ENCODE peak calls at places on chromosomes 13 and 19, in four cellular contexts. One of them, this sample, is unnamed.

GRCh38 chr13:95020298-95020987 is 280.8 kb downstream of the ABCC4 start:
- DNase-seq in A172: peak; percentile 65
- DNase-seq in Karpas-422: no peak
- DNase-seq in stimulated activated CD4-positive, alpha-beta T cell treated with anti-CD3 and anti-CD28 coated beads, Interleukin-15, amount 100 ng/mL, for 1 hour: no peak
- DNase-seq in this sample: no peak

GRCh38 chr13:27403727-27404385 is 20.6 kb upstream of the GTF3A start:
- DNase-seq in A172: no peak
- DNase-seq in Karpas-422: no peak
- DNase-seq in stimulated activated CD4-positive, alpha-beta T cell treated with anti-CD3 and anti-CD28 coated beads, Interleukin-15, amount 100 ng/mL, for 1 hour: no peak
- DNase-seq in this sample: no peak

GRCh38 chr19:56765107-56765506 is 75.4 kb downstream of the PEG3 start:
- DNase-seq in A172: no peak
- DNase-seq in Karpas-422: no peak
- DNase-seq in stimulated activated CD4-positive, alpha-beta T cell treated with anti-CD3 and anti-CD28 coated beads, Interleukin-15, amount 100 ng/mL, for 1 hour: no peak
- DNase-seq in this sample: no peak

GRCh38 chr19:19305696-19306095 is 14.6 kb downstream of the SUGP1 start:
- DNase-seq in A172: no peak
- DNase-seq in Karpas-422: no peak
- DNase-seq in stimulated activated CD4-positive, alpha-beta T cell treated with anti-CD3 and anti-CD28 coated beads, Interleukin-15, amount 100 ng/mL, for 1 hour: no peak
- DNase-seq in this sample: no peak

GRCh38 chr19:38120471-38121030 is 103.5 kb downstream of the DPF1 start:
- DNase-seq in A172: no peak
- DNase-seq in Karpas-422: no peak
- DNase-seq in stimulated activated CD4-positive, alpha-beta T cell treated with anti-CD3 and anti-CD28 coated beads, Interleukin-15, amount 100 ng/mL, for 1 hour: no peak
- DNase-seq in this sample: no peak

GRCh38 chr19:9962623-9963290 is 26.4 kb upstream of the OLFM2 start:
- DNase-seq in A172: no peak
- DNase-seq in Karpas-422: no peak
- DNase-seq in stimulated activated CD4-positive, alpha-beta T cell treated with anti-CD3 and anti-CD28 coated beads, Interleukin-15, amount 100 ng/mL, for 1 hour: no peak
- DNase-seq in this sample: no peak

GRCh38 chr13:90947976-90948375 is 399.5 kb upstream of the MIR17HG start:
- DNase-seq in A172: peak; percentile 16
- DNase-seq in Karpas-422: no peak
- DNase-seq in stimulated activated CD4-positive, alpha-beta T cell treated with anti-CD3 and anti-CD28 coated beads, Interleukin-15, amount 100 ng/mL, for 1 hour: no peak
- DNase-seq in this sample: no peak

GRCh38 chr13:49865174-49865573 is 71.0 kb downstream of the SPRYD7 start:
- DNase-seq in A172: no peak
- DNase-seq in Karpas-422: no peak
- DNase-seq in stimulated activated CD4-positive, alpha-beta T cell treated with anti-CD3 and anti-CD28 coated beads, Interleukin-15, amount 100 ng/mL, for 1 hour: no peak
- DNase-seq in this sample: no peak

GRCh38 chr19:14497347-14497921 is 1.5 kb upstream of the GIPC1 start:
- DNase-seq in A172: no peak
- DNase-seq in Karpas-422: peak; percentile 37
- DNase-seq in stimulated activated CD4-positive, alpha-beta T cell treated with anti-CD3 and anti-CD28 coated beads, Interleukin-15, amount 100 ng/mL, for 1 hour: no peak
- DNase-seq in this sample: no peak

GRCh38 chr13:90806905-90807304 is 540.6 kb upstream of the MIR17HG start:
- DNase-seq in A172: no peak
- DNase-seq in Karpas-422: no peak
- DNase-seq in stimulated activated CD4-positive, alpha-beta T cell treated with anti-CD3 and anti-CD28 coated beads, Interleukin-15, amount 100 ng/mL, for 1 hour: no peak
- DNase-seq in this sample: no peak

GRCh38 chr13:101455863-101456262 is 3.4 kb downstream of the ITGBL1 start:
- DNase-seq in A172: peak; percentile 95
- DNase-seq in Karpas-422: no peak
- DNase-seq in stimulated activated CD4-positive, alpha-beta T cell treated with anti-CD3 and anti-CD28 coated beads, Interleukin-15, amount 100 ng/mL, for 1 hour: no peak
- DNase-seq in this sample: peak; percentile 84

GRCh38 chr13:113528101-113528797 is 37.7 kb upstream of the DCUN1D2 start:
- DNase-seq in A172: no peak
- DNase-seq in Karpas-422: no peak
- DNase-seq in stimulated activated CD4-positive, alpha-beta T cell treated with anti-CD3 and anti-CD28 coated beads, Interleukin-15, amount 100 ng/mL, for 1 hour: no peak
- DNase-seq in this sample: no peak